ENCODE peak calls at places on chromosome 9, in eight cellular contexts. T is NCI-H1694 treated with DMSO at 0.1 percent for 48 hours; K is PC-3; I is occipital lobe; R is CD8-positive, alpha-beta memory T cell; Z is activated gamma-delta T cell treated with Interleukin-2 at 50 U/mL for 16 hours; H is GM04504; Q is NCI-H1436. O is an unnamed sample.

GRCh38 chr9:99820330-99821186 is 1.1 kb upstream of the NR4A3 start:
- DNase-seq in T (no peak), K (peak), I (peak), R (peak), Z (peak), H (no peak), Q (no peak), O (peak)

GRCh38 chr9:94584555-94584954 is 9.1 kb downstream of the FBP2 start:
- DNase-seq in T (no peak), K (no peak), I (no peak), R (no peak), Z (no peak), H (no peak), Q (no peak), O (no peak)

GRCh38 chr9:33939924-33940874 is 108.5 kb downstream of the UBAP2 start:
- DNase-seq in T (no peak), K (peak), I (no peak), R (no peak), Z (no peak), H (no peak), Q (no peak), O (no peak)

GRCh38 chr9:95507456-95508241 is 9.1 kb downstream of the PTCH1 start:
- DNase-seq in T (no peak), K (peak), I (peak), R (peak), Z (peak), H (no peak), Q (no peak), O (peak)

GRCh38 chr9:133125706-133126696 is 5.0 kb upstream of the RALGDS start:
- DNase-seq in T (peak), K (no peak), I (no peak), R (no peak), Z (no peak), H (no peak), Q (no peak), O (peak)

GRCh38 chr9:84788803-84789462 is 119.4 kb downstream of the NTRK2 start:
- DNase-seq in T (no peak), K (no peak), I (no peak), R (no peak), Z (no peak), H (no peak), Q (no peak), O (no peak)

GRCh38 chr9:99076483-99077171 is 28.3 kb upstream of the TGFBR1 start:
- DNase-seq in T (no peak), K (no peak), I (no peak), R (peak), Z (peak), H (no peak), Q (no peak), O (peak)

GRCh38 chr9:29144476-29144875 is 1571.2 kb upstream of the C9orf72 start:
- DNase-seq in T (peak), K (no peak), I (no peak), R (no peak), Z (no peak), H (no peak), Q (no peak), O (no peak)

GRCh38 chr9:35689351-35689600 is 449 bp downstream of the TPM2 start:
- DNase-seq in T (no peak), K (no peak), I (no peak), R (no peak), Z (no peak), H (no peak), Q (no peak), O (no peak)

GRCh38 chr9:134216449-134216951 is 52.1 kb upstream of the RNU6ATAC start:
- DNase-seq in T (no peak), K (no peak), I (no peak), R (peak), Z (no peak), H (no peak), Q (no peak), O (no peak)

GRCh38 chr9:93950619-93951601 is 4.2 kb downstream of the BARX1 start:
- DNase-seq in T (no peak), K (peak), I (no peak), R (no peak), Z (no peak), H (peak), Q (no peak), O (no peak)

GRCh38 chr9:97850746-97851449 is 2.1 kb upstream of the FOXE1 start:
- DNase-seq in T (no peak), K (no peak), I (no peak), R (no peak), Z (no peak), H (no peak), Q (no peak), O (no peak)

GRCh38 chr9:133763272-133764183 is 25.4 kb upstream of the SARDH start:
- DNase-seq in T (no peak), K (no peak), I (no peak), R (no peak), Z (no peak), H (no peak), Q (no peak), O (no peak)

O was measured in globus pallidus.